ENCODE peak calls at places on chromosomes 12 and 14, in four cellular contexts. I is transverse colon, U is IMR-90, H is fibroblast of lung. P is an unnamed sample.

GRCh38 chr14:92481386-92481785 is 32.2 kb upstream of the RIN3 start:
- DNase-seq in I (peak), U (peak), H (peak), P (no peak)

GRCh38 chr14:37623552-37623951 is 28.1 kb downstream of the TTC6 start:
- DNase-seq in I (no peak), H (peak), U (peak), P (peak)

GRCh38 chr12:59570134-59570533 is 25.7 kb upstream of the SLC16A7 start:
- DNase-seq in I (no peak), U (peak), H (peak), P (no peak)

GRCh38 chr14:75428230-75429104 is 645 bp downstream of the JDP2 start:
- DNase-seq in I (peak), U (no peak), H (peak), P (no peak)

GRCh38 chr12:10184261-10184843 is 5.5 kb downstream of the TMEM52B start:
- DNase-seq in I (no peak), U (peak), H (peak), P (peak)

GRCh38 chr12:108729612-108730336 is 1.5 kb downstream of the CORO1C start:
- DNase-seq in U (no peak), I (no peak), H (peak), P (no peak)

GRCh38 chr14:76782115-76782884 is 21.0 kb downstream of the VASH1 start:
- DNase-seq in U (no peak), I (no peak), H (no peak), P (no peak)

GRCh38 chr14:63542231-63542999 is 762 bp downstream of the PPP2R5E start:
- DNase-seq in U (no peak), H (peak), I (peak), P (no peak)

GRCh38 chr12:116736962-116737773 is 701 bp downstream of the SPRING1 start:
- DNase-seq in I (peak), H (no peak), U (no peak), P (no peak)

GRCh38 chr12:109923481-109924245 is 23.6 kb downstream of the TCHP start:
- DNase-seq in H (no peak), U (no peak), I (no peak), P (no peak)

GRCh38 chr14:50635136-50635535 is 33.0 kb downstream of the SAV1 start:
- DNase-seq in H (peak), U (peak), I (no peak), P (no peak)

GRCh38 chr14:58747181-58747580 is 109.4 kb downstream of the DACT1 start:
- DNase-seq in H (peak), U (peak), I (peak), P (peak)

GRCh38 chr14:90517431-90517841 is 120.6 kb downstream of the CALM1 start:
- DNase-seq in U (no peak), H (no peak), I (peak), P (no peak)

GRCh38 chr12:51592034-51592705 is 1.1 kb downstream of the SCN8A start:
- DNase-seq in H (peak), U (peak), I (no peak), P (peak)

GRCh38 chr14:68939893-68940613 is 39.0 kb downstream of the ACTN1 start:
- DNase-seq in I (peak), U (peak), H (peak), P (peak)

GRCh38 chr12:104010121-104010520 is 39.9 kb downstream of the GLT8D2 start:
- DNase-seq in H (peak), U (no peak), I (no peak), P (no peak)

GRCh38 chr14:102508774-102509743 is 517 bp downstream of the ANKRD9 start:
- DNase-seq in H (peak), U (peak), I (peak), P (no peak)

GRCh38 chr14:29821665-29822429 is 105.8 kb downstream of the PRKD1 start:
- DNase-seq in U (no peak), H (no peak), I (no peak), P (no peak)

GRCh38 chr12:22268973-22269372 is 65.5 kb downstream of the ST8SIA1 start:
- DNase-seq in H (no peak), U (no peak), I (no peak), P (no peak)

GRCh38 chr14:74502236-74503019 is 8.9 kb downstream of the ISCA2 start:
- DNase-seq in U (peak), H (peak), I (no peak), P (no peak)

GRCh38 chr12:132053338-132054330 is 90.5 kb downstream of the DDX51 start:
- DNase-seq in H (no peak), I (no peak), U (no peak), P (no peak)

GRCh38 chr12:30599631-30600030 is 96.0 kb downstream of the IPO8 start:
- DNase-seq in H (no peak), U (peak), I (no peak), P (peak)

GRCh38 chr12:107894589-107894988 is 120.1 kb downstream of the ASCL4 start:
- DNase-seq in U (no peak), I (no peak), H (no peak), P (no peak)

GRCh38 chr12:92421701-92422100 is 276.1 kb upstream of the BTG1 start:
- DNase-seq in U (peak), H (peak), I (no peak), P (peak)

GRCh38 chr14:69154779-69155178 is 1.9 kb upstream of the DCAF5 start:
- DNase-seq in H (peak), I (no peak), U (no peak), P (no peak)

GRCh38 chr12:4416276-4416675 is 29.3 kb downstream of the FGF6 start:
- DNase-seq in U (no peak), H (no peak), I (no peak), P (no peak)
- H3K4me3 ChIP-seq in U (no peak), H (no peak), I (no peak), P (no peak)

GRCh38 chr12:24608637-24609285 is 340.1 kb downstream of the BCAT1 start:
- DNase-seq in U (peak), H (peak), I (no peak), P (no peak)

GRCh38 chr12:24603371-24603770 is 345.5 kb downstream of the BCAT1 start:
- DNase-seq in H (no peak), I (no peak), U (no peak), P (no peak)

GRCh38 chr12:24605466-24605865 is 343.4 kb downstream of the BCAT1 start:
- DNase-seq in H (peak), U (no peak), I (no peak), P (no peak)

GRCh38 chr12:24608108-24608507 is 340.8 kb downstream of the BCAT1 start:
- DNase-seq in H (no peak), I (no peak), U (no peak), P (no peak)

GRCh38 chr12:24605916-24606315 is 343.0 kb downstream of the BCAT1 start:
- DNase-seq in I (no peak), H (no peak), U (no peak), P (no peak)
- H3K4me3 ChIP-seq in I (no peak), H (no peak), U (no peak), P (no peak)

GRCh38 chr14:56809262-56810215 is 740 bp downstream of the OTX2 start:
- DNase-seq in U (no peak), H (no peak), I (no peak), P (no peak)

GRCh38 chr14:56807586-56808168 is 2.6 kb downstream of the OTX2 start:
- DNase-seq in I (no peak), U (no peak), H (no peak), P (no peak)

GRCh38 chr14:56810341-56810740 is at the start of gene OTX2:
- DNase-seq in U (no peak), I (no peak), H (no peak), P (no peak)

GRCh38 chr14:56805992-56806737 is 4.1 kb downstream of the OTX2 start:
- DNase-seq in H (no peak), I (no peak), U (no peak), P (no peak)

GRCh38 chr14:56808314-56809201 is 1.7 kb downstream of the OTX2 start:
- DNase-seq in I (no peak), H (no peak), U (no peak), P (no peak)
- H3K4me3 ChIP-seq in I (no peak), H (no peak), U (no peak), P (no peak)

GRCh38 chr14:26773906-26774593 is 176.2 kb upstream of the NOVA1 start:
- DNase-seq in U (no peak), I (no peak), H (peak), P (no peak)

GRCh38 chr14:26775765-26776577 is 178.1 kb upstream of the NOVA1 start:
- DNase-seq in I (no peak), H (peak), U (peak), P (peak)
- H3K4me3 ChIP-seq in I (no peak), H (no peak), U (no peak), P (peak)

GRCh38 chr12:49200882-49201594 is 12.2 kb upstream of the TUBA1A start:
- DNase-seq in H (peak), I (no peak), U (peak), P (no peak)
- H3K4me3 ChIP-seq in H (no peak), I (no peak), U (peak), P (peak)

GRCh38 chr12:127115468-127116035 is 1151.4 kb upstream of the TMEM132C start:
- DNase-seq in I (no peak), H (peak), U (no peak), P (no peak)
- H3K4me3 ChIP-seq in I (no peak), H (no peak), U (no peak), P (no peak)